ENCODE peak calls at places on chromosomes 13 and 19, in seven cellular contexts. E is IMR-90, H is PC-3, Q is H9, P is mammary epithelial cell, A is fibroblast of lung, S is neural progenitor cell. N is an unnamed sample.

GRCh38 chr13:26051231-26052135 is at the start of gene SHISA2:
- DNase-seq in E (peak), H (peak), Q (peak), P (peak), A (peak), S (peak), N (no peak)

GRCh38 chr19:17826508-17827056 is 5.3 kb upstream of the INSL3 start:
- DNase-seq in E (no peak), H (no peak), Q (no peak), P (no peak), A (no peak), S (no peak), N (no peak)

GRCh38 chr19:35442091-35442490 is 6.0 kb upstream of the FFAR2 start:
- DNase-seq in E (no peak), H (no peak), Q (no peak), P (no peak), A (no peak), S (no peak), N (peak)

GRCh38 chr19:2308114-2308556 is at the start of gene LINGO3:
- DNase-seq in E (no peak), H (no peak), Q (no peak), P (no peak), A (no peak), S (peak), N (no peak)

GRCh38 chr13:67120872-67121531 is 109.1 kb downstream of the PCDH9 start:
- DNase-seq in E (peak), H (peak), Q (no peak), P (peak), A (peak), S (no peak), N (no peak)

GRCh38 chr13:96229356-96229755 is 139.4 kb downstream of the HS6ST3 start:
- DNase-seq in E (no peak), H (peak), Q (peak), P (peak), A (no peak), S (peak), N (peak)

GRCh38 chr19:33631628-33631995 is 9.9 kb downstream of the CHST8 start:
- DNase-seq in E (no peak), H (no peak), Q (peak), P (no peak), A (no peak), S (no peak), N (no peak)

GRCh38 chr19:56837892-56838679 is 2.4 kb downstream of the PEG3 start:
- DNase-seq in E (no peak), H (peak), Q (no peak), P (peak), A (no peak), S (no peak), N (no peak)

DNA sequence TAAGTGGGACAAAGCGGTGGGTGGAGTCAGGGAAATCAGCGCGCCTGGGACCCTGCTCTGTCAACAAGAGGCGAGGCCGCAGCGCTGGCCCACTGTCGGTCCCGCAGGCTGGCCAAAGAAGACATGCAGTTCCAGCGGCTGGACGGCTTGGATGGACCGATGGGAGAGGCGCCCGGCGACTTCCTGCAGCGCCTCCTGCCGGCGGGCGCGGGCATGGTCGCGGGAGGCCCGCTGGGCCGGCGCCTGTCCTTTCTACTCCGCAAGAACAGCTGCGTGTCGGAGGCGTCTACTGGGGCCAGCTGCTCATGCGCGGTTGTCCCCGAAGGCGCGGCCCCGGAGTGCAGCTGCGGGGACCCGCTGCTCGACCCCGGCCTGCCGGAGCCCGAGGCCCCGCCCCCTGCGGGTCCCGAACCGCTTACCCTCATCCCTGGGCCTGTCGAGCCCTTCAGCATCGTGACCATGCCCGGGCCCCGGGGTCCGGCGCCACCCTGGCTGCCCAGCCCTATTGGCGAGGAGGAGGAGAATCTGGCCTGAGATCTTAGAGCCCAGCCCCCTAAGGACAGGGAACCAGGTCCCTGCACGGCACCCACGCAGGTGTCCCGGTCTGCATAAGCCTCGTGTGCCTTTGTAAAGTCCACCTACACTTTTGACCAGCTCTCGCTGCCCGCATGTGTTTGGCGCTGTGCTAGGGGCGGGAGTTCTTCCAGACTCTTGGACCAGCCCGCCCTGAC is 6.1 kb downstream of the BEST2 start:
- DNase-seq in E (peak), H (peak), Q (peak), P (peak), A (peak), S (peak), N (peak)
- H3K9ac ChIP-seq in E (peak), H (no peak), Q (no peak), P (no peak), A (no peak), S (no peak), N (peak)

GRCh38 chr13:46211521-46212351 is at the start of gene LRRC63:
- DNase-seq in E (no peak), H (peak), Q (peak), P (peak), A (peak), S (peak), N (peak)
- H3K9ac ChIP-seq in E (no peak), H (peak), Q (peak), P (no peak), A (no peak), S (no peak), N (peak)

GRCh38 chr19:41309225-41310030 is 544 bp upstream of the CCDC97 start:
- DNase-seq in E (no peak), H (peak), Q (no peak), P (no peak), A (no peak), S (no peak), N (peak)
- H3K9ac ChIP-seq in E (peak), H (peak), Q (peak), P (peak), A (peak), S (peak), N (peak)

GRCh38 chr13:30308548-30308947 is 1.2 kb upstream of the KATNAL1 start:
- DNase-seq in E (peak), H (no peak), Q (no peak), P (no peak), A (peak), S (no peak), N (no peak)

GRCh38 chr13:30305456-30305855 is 1.9 kb downstream of the KATNAL1 start:
- DNase-seq in E (no peak), H (no peak), Q (no peak), P (no peak), A (no peak), S (no peak), N (peak)

GRCh38 chr13:30307194-30307965 is at the start of gene KATNAL1:
- DNase-seq in E (peak), H (peak), Q (peak), P (no peak), A (peak), S (peak), N (peak)

GRCh38 chr13:30306762-30307193 is 573 bp downstream of the KATNAL1 start:
- DNase-seq in E (peak), H (peak), Q (peak), P (peak), A (peak), S (peak), N (peak)

DNA sequence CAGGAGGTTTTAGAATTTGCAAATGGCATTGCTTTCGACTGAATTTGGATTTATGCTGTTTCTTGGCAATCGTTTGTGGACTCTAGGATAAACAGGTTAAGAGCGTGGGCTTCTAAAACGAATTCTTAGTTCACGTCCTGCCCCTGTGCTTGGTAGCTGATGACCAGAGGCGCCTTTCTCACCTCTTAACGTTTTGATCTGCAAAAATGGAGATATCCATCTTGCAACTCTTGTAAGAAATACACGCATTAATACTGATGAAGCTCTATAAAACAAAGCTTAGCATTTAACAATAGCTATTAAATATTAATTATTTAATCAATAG is 577 bp upstream of the KATNAL1 start:
- DNase-seq in E (no peak), H (no peak), Q (no peak), P (no peak), A (no peak), S (no peak), N (peak)
- H3K9ac ChIP-seq in E (peak), H (peak), Q (peak), P (peak), A (peak), S (no peak), N (peak)

GRCh38 chr13:68713394-68713793 is 1394.2 kb upstream of the ATXN8OS start:
- DNase-seq in E (no peak), H (no peak), Q (peak), P (no peak), A (peak), S (peak), N (no peak)
- H3K9ac ChIP-seq in E (no peak), H (no peak), Q (no peak), P (no peak), A (no peak), S (peak), N (no peak)

GRCh38 chr19:40529093-40529954 is 47.3 kb upstream of the SHKBP1 start:
- DNase-seq in E (peak), H (peak), Q (peak), P (peak), A (peak), S (peak), N (peak)
- H3K9ac ChIP-seq in E (no peak), H (no peak), Q (no peak), P (no peak), A (no peak), S (no peak), N (peak)

DNA sequence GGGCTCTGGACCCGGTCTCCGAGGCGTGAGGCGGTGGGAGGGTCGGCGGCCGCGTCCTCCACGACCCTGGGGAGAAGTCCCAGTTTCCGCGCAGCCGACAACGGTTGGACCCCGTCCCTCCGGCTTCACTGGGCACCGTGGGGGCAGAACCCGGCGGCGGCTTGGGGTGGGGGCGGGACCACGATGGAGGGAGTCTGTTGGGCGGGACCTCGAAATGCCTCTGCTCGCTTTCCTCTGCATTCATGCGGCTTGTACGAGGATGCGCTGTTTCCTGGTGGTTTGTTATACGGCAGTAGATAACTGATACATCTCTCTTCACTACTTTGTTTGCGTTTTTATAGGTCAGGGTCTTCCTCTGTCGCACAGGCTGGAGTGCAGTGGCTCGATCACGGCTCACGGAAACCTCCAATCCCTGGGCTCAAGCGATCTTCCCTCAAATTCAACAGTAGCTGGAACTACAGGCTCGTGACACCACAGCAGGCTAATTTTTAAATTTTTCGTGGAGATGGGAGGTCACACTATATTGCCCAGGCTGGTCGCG is 24.6 kb upstream of the ZNF846 start:
- DNase-seq in E (peak), H (peak), Q (no peak), P (peak), A (peak), S (no peak), N (no peak)
- H3K9ac ChIP-seq in E (peak), H (peak), Q (peak), P (no peak), A (peak), S (no peak), N (peak)

GRCh38 chr13:99731747-99732146 is 230.5 kb downstream of the TM9SF2 start:
- DNase-seq in E (no peak), H (no peak), Q (no peak), P (no peak), A (no peak), S (peak), N (no peak)

GRCh38 chr13:99736541-99736940 is 235.0 kb downstream of the ZIC5 start:
- DNase-seq in E (no peak), H (no peak), Q (no peak), P (no peak), A (no peak), S (no peak), N (no peak)

GRCh38 chr13:99734013-99734693 is 232.9 kb downstream of the TM9SF2 start:
- DNase-seq in E (no peak), H (no peak), Q (no peak), P (no peak), A (no peak), S (no peak), N (peak)

GRCh38 chr13:99730403-99730802 is 229.1 kb downstream of the TM9SF2 start:
- DNase-seq in E (no peak), H (no peak), Q (no peak), P (no peak), A (no peak), S (no peak), N (no peak)

DNA sequence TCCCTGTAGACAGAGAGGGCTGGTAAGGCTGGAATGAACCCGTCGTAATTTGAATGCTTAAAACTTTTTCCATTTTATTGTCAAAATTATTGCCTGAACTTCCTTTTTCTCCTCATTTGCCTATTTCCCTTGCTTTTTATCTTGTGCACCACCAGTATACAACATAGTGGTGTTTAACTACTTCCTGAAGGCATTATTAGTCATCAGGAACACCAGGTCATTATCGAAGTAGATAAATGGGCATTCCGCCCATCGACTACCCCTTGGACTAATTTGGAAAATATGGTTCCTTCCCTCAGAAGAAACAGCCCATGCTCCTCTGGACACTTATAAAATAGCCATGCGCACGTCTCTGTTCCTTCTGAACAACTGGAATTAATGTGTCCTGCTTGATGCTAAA is 232.1 kb downstream of the TM9SF2 start:
- DNase-seq in E (no peak), H (no peak), Q (no peak), P (no peak), A (no peak), S (no peak), N (no peak)
- H3K9ac ChIP-seq in E (no peak), H (no peak), Q (no peak), P (no peak), A (no peak), S (no peak), N (peak)

DNA sequence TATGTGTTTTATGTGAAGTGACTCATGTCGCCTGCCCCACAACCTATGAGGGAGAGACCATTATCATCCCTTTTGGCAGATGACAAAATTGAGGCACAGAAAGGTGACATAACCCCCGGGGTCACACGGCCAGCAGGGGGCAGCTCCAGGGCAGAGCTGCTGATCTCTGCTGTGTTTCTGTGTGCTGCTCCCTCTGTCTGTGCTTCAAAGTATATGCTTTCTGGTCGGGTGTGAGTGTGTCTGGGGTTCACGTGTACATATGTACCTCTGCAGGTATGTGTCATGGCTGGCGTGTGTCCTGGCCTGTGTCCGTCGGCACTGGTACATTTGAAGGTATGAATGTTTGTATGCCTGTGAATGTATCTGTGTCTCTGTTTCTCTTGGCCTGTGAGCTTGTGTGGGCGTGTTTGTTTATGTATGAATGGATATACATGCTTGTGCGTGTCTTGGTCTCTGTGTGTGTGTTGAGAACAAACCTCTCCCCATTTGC is 7.1 kb downstream of the LIPE start:
- DNase-seq in E (peak), H (peak), Q (peak), P (peak), A (peak), S (peak), N (peak)
- H3K9ac ChIP-seq in E (no peak), H (no peak), Q (no peak), P (peak), A (no peak), S (no peak), N (peak)

N was measured in Karpas-422.